ENCODE peak calls at places on chromosomes 7 and 10, in nine cellular contexts. Y is fibroblast of mammary gland, I is DND-41, G is cardiac muscle cell, J is choroid plexus epithelial cell, O is retinal pigment epithelial cell, U is astrocyte of the spinal cord, K is transverse colon, N is sigmoid colon. H is an unnamed sample.

GRCh38 chr10:77415311-77415960 is 222.2 kb downstream of the KCNMA1 start:
- DNase-seq in G (no peak), K (no peak), N (no peak), Y (no peak), J (no peak), U (no peak), I (no peak), O (no peak), H (no peak)

GRCh38 chr7:83150310-83150709 is 12.4 kb downstream of the PCLO start:
- DNase-seq in N (no peak), G (no peak), U (no peak), O (no peak), J (peak; percentile 5), I (no peak), Y (no peak), K (no peak), H (no peak)

GRCh38 chr10:71868192-71868697 is 17.2 kb upstream of the PSAP start:
- DNase-seq in N (peak; percentile 83), I (peak; percentile 79), O (peak; percentile 92), G (no peak), J (peak; percentile 91), K (peak; percentile 68), U (peak; percentile 85), Y (peak; percentile 84), H (peak; percentile 90)

GRCh38 chr7:136976504-136977251 is 108.2 kb downstream of the CHRM2 start:
- DNase-seq in I (no peak), N (no peak), O (no peak), J (no peak), Y (no peak), G (no peak), K (no peak), U (no peak), H (peak; percentile 61)

GRCh38 chr10:120950103-120950561 is 99.0 kb downstream of the WDR11 start:
- DNase-seq in O (no peak), N (no peak), U (peak; percentile 11), K (no peak), Y (no peak), I (no peak), J (peak; percentile 52), G (peak; percentile 39), H (no peak)

GRCh38 chr10:128877141-128877540 is 589.9 kb upstream of the MGMT start:
- DNase-seq in Y (no peak), J (no peak), I (no peak), G (no peak), K (no peak), O (no peak), N (no peak), U (no peak), H (no peak)

GRCh38 chr10:77311186-77311585 is 326.4 kb downstream of the KCNMA1 start:
- DNase-seq in U (no peak), Y (no peak), G (no peak), I (peak; percentile 4), J (no peak), N (no peak), K (no peak), O (no peak), H (no peak)

GRCh38 chr10:84826704-84827103 is 498.3 kb downstream of the CCSER2 start:
- DNase-seq in N (no peak), K (no peak), O (no peak), I (no peak), U (peak; percentile 17), G (no peak), J (peak; percentile 44), Y (no peak), H (no peak)

GRCh38 chr10:103445767-103446567 is 6.2 kb downstream of the CALHM2 start:
- DNase-seq in O (no peak), G (no peak), J (no peak), U (no peak), Y (peak; percentile 99), I (no peak), K (peak; percentile 31), N (peak; percentile 92), H (peak; percentile 75)

GRCh38 chr7:28003408-28003807 is 177.2 kb downstream of the JAZF1 start:
- DNase-seq in Y (no peak), J (no peak), G (no peak), O (no peak), I (no peak), N (no peak), U (no peak), K (no peak), H (no peak)

GRCh38 chr10:80204801-80205477 is 398 bp downstream of the ANXA11 start:
- DNase-seq in K (peak; percentile 47), N (peak; percentile 66), U (peak; percentile 28), Y (no peak), G (peak; percentile 33), I (peak; percentile 51), J (no peak), O (no peak), H (peak; percentile 36)

GRCh38 chr10:68202965-68203358 is 29.0 kb downstream of the ATOH7 start:
- DNase-seq in N (no peak), U (peak; percentile 18), J (peak; percentile 30), I (no peak), O (no peak), G (no peak), Y (peak; percentile 65), K (no peak), H (peak; percentile 28)

GRCh38 chr7:86964973-86965726 is 94.3 kb downstream of the ELAPOR2 start:
- DNase-seq in G (no peak), K (no peak), J (no peak), Y (no peak), U (no peak), I (no peak), N (no peak), O (no peak), H (no peak)

DNA sequence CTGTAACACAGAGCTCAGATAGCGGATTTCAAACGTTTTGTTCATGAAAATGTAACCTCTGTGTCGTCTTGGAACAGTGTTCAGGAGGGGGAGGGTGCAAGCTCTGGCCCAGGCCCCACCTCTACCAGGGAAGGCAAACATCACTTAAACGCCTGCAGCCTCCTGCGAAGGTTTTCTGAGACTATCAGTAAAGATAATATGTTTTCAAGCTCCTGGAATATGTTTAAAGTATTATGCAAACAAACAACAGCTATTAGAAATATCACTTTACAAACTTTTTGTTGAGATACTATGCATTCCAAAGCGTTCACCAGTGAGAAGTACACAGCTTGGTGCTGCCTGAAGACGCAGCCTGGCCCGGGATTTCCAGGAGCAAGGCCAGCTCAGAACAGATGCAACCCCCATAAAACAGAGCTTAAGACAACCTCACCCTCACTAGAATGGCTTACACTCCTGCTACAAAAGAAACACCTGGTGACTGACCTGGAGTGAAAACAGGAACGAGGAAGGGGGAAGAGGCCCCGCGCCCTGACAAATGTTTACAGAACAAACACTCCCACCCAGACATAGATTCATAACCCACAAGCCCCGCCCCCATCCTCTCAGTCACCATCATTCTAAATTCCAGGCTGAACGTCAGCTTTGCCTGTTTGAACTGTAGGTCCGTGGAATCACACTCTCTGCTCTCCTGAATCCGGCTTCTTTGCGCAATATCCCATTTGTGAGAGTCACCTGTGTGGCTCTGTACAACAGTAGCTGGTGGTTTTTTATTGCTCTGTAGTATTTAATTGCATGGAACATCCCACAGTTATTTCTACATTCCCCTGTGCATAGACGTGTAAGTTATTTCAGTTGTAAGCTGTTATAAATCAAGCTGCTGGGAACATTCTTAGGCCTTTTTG is 155.0 kb downstream of the PTPRN2 start:
- DNase-seq in G (no peak), O (no peak), N (peak; percentile 86), J (peak; percentile 93), U (peak; percentile 43), K (peak; percentile 82), Y (peak; percentile 77), I (peak; percentile 34), H (peak; percentile 51)
- H3K4me3 ChIP-seq in G (no peak overlapping the region), O (no peak overlapping the region), N (peak overlapping the region; percentile 2), J (peak overlapping the region; percentile 40), U (no peak overlapping the region), K (no peak overlapping the region), Y (no peak overlapping the region), I (no peak overlapping the region), H (no peak overlapping the region)

GRCh38 chr10:115167716-115168115 is 74.6 kb downstream of the ATRNL1 start:
- DNase-seq in O (no peak), Y (no peak), J (no peak), U (no peak), K (no peak), N (no peak), G (no peak), I (no peak), H (no peak)

GRCh38 chr10:115173915-115174443 is 80.8 kb downstream of the ATRNL1 start:
- DNase-seq in O (no peak), K (no peak), N (no peak), G (no peak), U (no peak), J (no peak), Y (no peak), I (no peak), H (peak; percentile 4)

DNA sequence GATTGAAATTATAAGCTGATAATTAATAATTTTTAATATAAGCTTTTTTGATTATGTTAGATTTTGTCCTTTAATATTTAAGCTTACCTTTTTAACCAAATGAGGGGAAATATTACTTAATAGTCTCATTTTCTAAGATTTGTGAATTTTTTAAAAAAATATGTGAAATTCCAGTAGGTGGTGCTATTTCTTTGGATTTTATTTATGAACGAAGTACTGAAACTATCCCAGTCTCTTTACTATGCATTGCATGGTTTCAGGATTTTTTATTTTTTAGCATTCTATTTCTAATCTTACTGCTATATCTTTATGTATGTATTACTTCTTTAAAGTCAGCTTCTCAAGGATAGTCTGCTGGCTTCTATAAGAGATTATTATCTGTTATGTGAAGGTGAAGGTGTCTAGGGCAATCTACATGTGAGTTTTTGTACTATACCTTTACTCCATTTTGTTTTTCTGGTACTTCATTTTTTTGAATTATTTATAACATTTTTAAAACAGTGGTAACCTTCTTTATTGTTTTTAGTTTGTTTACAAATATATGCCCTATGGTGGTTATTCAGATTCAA is 78.3 kb downstream of the ATRNL1 start:
- DNase-seq in K (no peak), J (peak; percentile 19), G (no peak), U (peak; percentile 22), N (no peak), Y (peak; percentile 4), I (no peak), O (no peak), H (peak; percentile 10)
- TF ChIP-seq CTCF in K (no peak), J (peak; percentile 43), G (peak; percentile 35), U (peak; percentile 25), N (peak; percentile 23), Y (peak; percentile 29), I (peak; percentile 38), O (peak; percentile 26), H (peak; percentile 26)

DNA sequence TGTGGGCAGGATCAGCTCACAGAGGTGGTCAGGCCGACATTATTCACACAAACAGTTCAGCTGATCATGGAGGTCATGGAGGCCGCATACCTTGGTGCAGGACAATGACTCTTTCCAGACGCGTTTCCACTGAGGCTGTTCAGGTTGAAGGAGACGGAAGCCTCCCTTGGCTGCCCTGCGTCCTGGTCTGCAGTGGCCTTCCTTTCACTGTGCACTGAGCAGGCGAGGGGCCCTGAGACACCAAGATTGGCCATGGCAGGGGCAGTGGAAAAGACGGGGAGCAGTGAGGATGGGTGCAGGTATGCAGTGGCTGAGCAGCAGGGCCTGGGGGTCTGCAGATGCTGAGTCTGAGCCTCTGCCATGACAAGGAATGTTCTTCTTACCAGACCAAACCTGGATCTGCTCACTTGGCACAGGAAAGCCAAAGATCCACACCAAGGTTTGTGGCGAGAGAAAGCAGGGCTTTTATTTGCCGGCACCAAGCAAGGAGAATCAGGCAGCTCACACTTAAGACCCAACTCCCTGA is 263.3 kb downstream of the GLRX3 start:
- DNase-seq in J (no peak), K (no peak), O (no peak), N (no peak), U (no peak), G (no peak), I (no peak), Y (no peak), H (no peak)
- H3K4me3 ChIP-seq in J (no peak overlapping the region), K (no peak overlapping the region), O (no peak overlapping the region), N (no peak overlapping the region), U (no peak overlapping the region), G (no peak overlapping the region), I (no peak overlapping the region), Y (no peak overlapping the region), H (no peak overlapping the region)

GRCh38 chr7:43438897-43439479 is 143.9 kb upstream of the STK17A start:
- DNase-seq in N (no peak), J (no peak), U (no peak), O (no peak), G (no peak), K (no peak), I (no peak), Y (no peak), H (no peak)
- TF ChIP-seq CTCF in N (no peak), J (no peak), U (no peak), O (no peak), G (no peak), K (no peak), I (no peak), Y (no peak), H (no peak)